ENCODE peak calls at places on chromosomes 11 and 22, in ten cellular contexts. X, V, D, O, Y, U, R, L, W and A are unnamed samples.
A peak's percentile ranks its signal among the peaks of the same experiment; 100 is the strongest.

GRCh38 chr11:114075891-114076441 is 16.5 kb downstream of the ZBTB16 start:
- DNase-seq in L (no peak), V (no peak), Y (peak; percentile 72), O (peak; percentile 15), R (no peak), U (peak; percentile 89), X (no peak), D (peak; percentile 24), W (peak; percentile 29), A (peak; percentile 88)

GRCh38 chr11:105298630-105299029 is 159.1 kb upstream of the CARD18 start:
- DNase-seq in V (no peak), D (no peak), X (no peak), R (no peak), W (no peak), U (no peak), Y (no peak), O (peak; percentile 68), L (no peak), A (no peak)

GRCh38 chr11:32613500-32614151 is 30.0 kb downstream of the EIF3M start:
- DNase-seq in D (no peak), W (no peak), U (no peak), Y (no peak), R (no peak), O (no peak), V (no peak), X (no peak), L (no peak), A (no peak)

GRCh38 chr11:19508166-19508565 is 204.5 kb upstream of the NAV2 start:
- DNase-seq in V (no peak), W (no peak), O (peak; percentile 69), Y (no peak), D (no peak), X (no peak), U (peak; percentile 63), L (no peak), R (no peak), A (no peak)

GRCh38 chr11:120025606-120026335 is 112.1 kb downstream of the TRIM29 start:
- DNase-seq in U (no peak), D (no peak), R (no peak), Y (peak; percentile 48), O (no peak), V (no peak), W (no peak), L (peak; percentile 59), X (no peak), A (no peak)

GRCh38 chr11:66729447-66729846 is 431 bp upstream of the SPTBN2 start:
- DNase-seq in V (no peak), L (no peak), O (no peak), Y (no peak), W (no peak), X (no peak), D (no peak), U (no peak), R (no peak), A (no peak)

GRCh38 chr11:134554106-134554505 is 142.1 kb upstream of the B3GAT1 start:
- DNase-seq in V (no peak), U (peak; percentile 33), R (no peak), Y (peak; percentile 22), D (no peak), L (no peak), O (no peak), W (no peak), X (peak; percentile 28), A (no peak)

GRCh38 chr22:36194971-36195370 is 6.6 kb downstream of the APOL4 start:
- DNase-seq in R (peak; percentile 20), U (peak; percentile 86), W (peak; percentile 20), X (peak; percentile 68), O (peak; percentile 54), D (peak; percentile 47), Y (peak; percentile 78), L (no peak), V (no peak), A (peak; percentile 78)

GRCh38 chr11:472816-473215 is 22.7 kb downstream of the PTDSS2 start:
- DNase-seq in D (no peak), X (no peak), Y (no peak), R (no peak), U (no peak), W (no peak), O (no peak), L (no peak), V (no peak), A (no peak)

GRCh38 chr11:8237453-8237852 is 26.2 kb downstream of the LMO1 start:
- DNase-seq in Y (no peak), D (no peak), V (no peak), R (no peak), U (no peak), L (no peak), X (no peak), O (no peak), W (no peak), A (no peak)

GRCh38 chr22:45212992-45213751 is 27.5 kb downstream of the KIAA0930 start:
- DNase-seq in X (no peak), V (no peak), O (peak; percentile 66), R (no peak), W (no peak), L (no peak), U (peak; percentile 87), Y (no peak), D (no peak), A (no peak)

GRCh38 chr11:57745206-57745605 is 3.9 kb downstream of the SELENOH start:
- DNase-seq in Y (no peak), X (no peak), R (no peak), D (no peak), W (no peak), L (no peak), U (no peak), O (no peak), V (no peak), A (no peak)

GRCh38 chr11:57515332-57516060 is at the start of gene SLC43A1:
- DNase-seq in V (no peak), Y (peak; percentile 67), R (peak; percentile 23), D (peak; percentile 47), U (peak; percentile 65), L (no peak), X (peak; percentile 65), O (peak; percentile 58), W (peak; percentile 54), A (peak; percentile 69)

GRCh38 chr22:45285431-45286058 is 796 bp downstream of the UPK3A start:
- DNase-seq in O (no peak), U (no peak), D (no peak), W (no peak), L (no peak), X (no peak), R (peak; percentile 4), V (no peak), Y (peak; percentile 62), A (no peak)

GRCh38 chr22:27473533-27473932 is 328.0 kb downstream of the MN1 start:
- DNase-seq in Y (no peak), R (no peak), U (no peak), L (no peak), O (no peak), V (no peak), D (no peak), W (no peak), X (no peak), A (no peak)

GRCh38 chr11:34855021-34855753 is 61.0 kb downstream of the APIP start:
- DNase-seq in U (no peak), R (no peak), V (no peak), L (no peak), W (no peak), X (no peak), D (no peak), Y (no peak), O (no peak), A (no peak)

GRCh38 chr22:46237453-46238158 is 12.5 kb downstream of the CDPF1 start:
- DNase-seq in X (no peak), D (no peak), W (no peak), Y (no peak), R (peak; percentile 45), V (no peak), O (no peak), U (peak; percentile 37), L (peak; percentile 83), A (no peak)

GRCh38 chr11:63999349-64000025 is 13.2 kb downstream of the OTUB1 start:
- DNase-seq in V (peak; percentile 16), O (no peak), Y (peak; percentile 86), R (no peak), L (peak; percentile 83), X (peak; percentile 87), D (peak; percentile 65), U (peak; percentile 86), W (no peak), A (peak; percentile 96)

GRCh38 chr11:44417756-44418437 is 108.0 kb upstream of the ALX4 start:
- DNase-seq in L (no peak), Y (no peak), D (no peak), V (no peak), U (no peak), R (no peak), W (no peak), O (no peak), X (no peak), A (no peak)

GRCh38 chr11:19919050-19919561 is 206.5 kb downstream of the NAV2 start:
- DNase-seq in R (no peak), Y (no peak), X (no peak), U (peak; percentile 65), L (peak; percentile 95), D (no peak), O (peak; percentile 99), V (no peak), W (no peak), A (no peak)

GRCh38 chr11:46577058-46577457 is 16.8 kb downstream of the AMBRA1 start:
- DNase-seq in R (no peak), V (no peak), L (no peak), X (no peak), Y (no peak), O (no peak), D (no peak), U (no peak), W (no peak), A (no peak)

GRCh38 chr11:95192717-95193116 is 38.3 kb downstream of the SESN3 start:
- DNase-seq in L (no peak), Y (no peak), W (no peak), X (no peak), O (no peak), V (no peak), R (no peak), D (no peak), U (no peak), A (no peak)

GRCh38 chr11:73141031-73141308 is 1.1 kb downstream of the FCHSD2 start:
- DNase-seq in W (no peak), Y (no peak), R (peak; percentile 65), X (no peak), V (no peak), L (no peak), U (peak; percentile 63), D (peak; percentile 24), O (peak; percentile 44), A (no peak)

GRCh38 chr22:28822930-28823481 is 22.6 kb upstream of the XBP1 start:
- DNase-seq in U (no peak), W (peak; percentile 39), V (no peak), X (no peak), R (peak; percentile 93), Y (peak; percentile 71), O (no peak), D (peak; percentile 70), L (peak; percentile 94), A (no peak)

GRCh38 chr11:91998466-91998865 is 226.2 kb upstream of the FAT3 start:
- DNase-seq in L (peak; percentile 85), Y (no peak), D (no peak), U (no peak), R (peak; percentile 60), O (no peak), X (no peak), V (no peak), W (no peak), A (no peak)

GRCh38 chr11:81700061-81700460 is 1033.6 kb downstream of the FAM181B start:
- DNase-seq in L (no peak), U (no peak), V (no peak), D (no peak), O (no peak), R (no peak), W (no peak), X (no peak), Y (no peak), A (peak; percentile 75)

GRCh38 chr11:38226684-38227083 is 1628.6 kb upstream of the RAG2 start:
- DNase-seq in U (no peak), O (peak; percentile 6), D (no peak), R (no peak), X (no peak), Y (no peak), V (no peak), W (no peak), L (no peak), A (no peak)

GRCh38 chr11:26134481-26135355 is 197.2 kb upstream of the ANO3 start:
- DNase-seq in X (no peak), V (no peak), O (no peak), U (no peak), W (no peak), D (peak; percentile 31), L (no peak), R (peak; percentile 9), Y (no peak), A (peak; percentile 23)